ENCODE peak calls at places on chromosomes 1 and 21, in nine cellular contexts. D is H9; O is neural progenitor cell; J is IMR-90; W is transverse colon; M is CD8-positive, alpha-beta memory T cell; F is CD8-positive, alpha-beta T cell; U is hepatocyte; I is right lobe of liver. S is an unnamed sample.
A peak's percentile ranks its signal among the peaks of the same experiment; 100 is the strongest.

GRCh38 chr1:10796029-10796944 is at the start of gene CASZ1:
- DNase-seq in D (peak; percentile 89), O (peak; percentile 95), J (peak; percentile 86), W (peak; percentile 88), M (no peak), F (no peak), U (peak; percentile 93), I (peak; percentile 86), S (peak; percentile 78)

GRCh38 chr1:227758366-227758765 is 23.1 kb downstream of the SNAP47 start:
- DNase-seq in D (no peak), O (no peak), J (no peak), W (no peak), M (no peak), F (no peak), U (peak; percentile 45), I (no peak), S (no peak)

GRCh38 chr1:102191723-102192122 is 195.0 kb upstream of the OLFM3 start:
- DNase-seq in D (peak; percentile 40), O (peak; percentile 85), J (no peak), W (peak; percentile 21), M (no peak), F (no peak), U (peak; percentile 75), I (no peak), S (no peak)

GRCh38 chr1:78145105-78145580 is 99.4 kb downstream of the GIPC2 start:
- DNase-seq in D (peak; percentile 47), O (peak; percentile 79), J (peak; percentile 82), W (peak; percentile 56), M (no peak), F (peak; percentile 7), U (peak; percentile 80), I (peak; percentile 64), S (peak; percentile 37)

GRCh38 chr1:154199563-154199879 is 6.6 kb downstream of the CFAP141 start:
- DNase-seq in D (no peak), O (no peak), J (peak; percentile 29), W (no peak), M (no peak), F (no peak), U (peak; percentile 41), I (no peak), S (no peak)

GRCh38 chr1:56068210-56068609 is 511.2 kb downstream of the PLPP3 start:
- DNase-seq in D (no peak), O (no peak), J (no peak), W (no peak), M (no peak), F (no peak), U (no peak), I (no peak), S (no peak)

GRCh38 chr21:43361127-43361492 is 65.8 kb downstream of the SIK1 start:
- DNase-seq in D (no peak), O (no peak), J (peak; percentile 63), W (peak; percentile 52), M (no peak), F (no peak), U (peak; percentile 46), I (no peak), S (peak; percentile 73)

GRCh38 chr1:204107892-204108291 is 35.0 kb downstream of the SOX13 start:
- DNase-seq in D (no peak), O (no peak), J (no peak), W (no peak), M (no peak), F (no peak), U (no peak), I (no peak), S (no peak)

GRCh38 chr1:11068556-11069232 is 8.9 kb upstream of the SRM start:
- DNase-seq in D (no peak), O (no peak), J (no peak), W (no peak), M (no peak), F (no peak), U (no peak), I (peak; percentile 16), S (no peak)

GRCh38 chr21:32248616-32249550 is 30.0 kb downstream of the MIS18A start:
- DNase-seq in D (no peak), O (peak; percentile 62), J (peak; percentile 4), W (no peak), M (no peak), F (no peak), U (no peak), I (no peak), S (no peak)

GRCh38 chr1:58883037-58883887 is 99.4 kb upstream of the JUN start:
- DNase-seq in D (no peak), O (no peak), J (peak; percentile 97), W (peak; percentile 72), M (no peak), F (no peak), U (no peak), I (peak; percentile 83), S (peak; percentile 81)

GRCh38 chr1:174398246-174398645 is 49.5 kb upstream of the GPR52 start:
- DNase-seq in D (no peak), O (no peak), J (peak; percentile 96), W (no peak), M (no peak), F (no peak), U (no peak), I (no peak), S (no peak)

GRCh38 chr1:46622341-46622740 is 5.7 kb upstream of the MOB3C start:
- DNase-seq in D (peak; percentile 56), O (no peak), J (peak; percentile 28), W (peak; percentile 60), M (no peak), F (no peak), U (no peak), I (peak; percentile 57), S (no peak)

GRCh38 chr21:31727181-31727580 is 4.7 kb downstream of the SCAF4 start:
- DNase-seq in D (no peak), O (no peak), J (no peak), W (no peak), M (no peak), F (no peak), U (no peak), I (no peak), S (no peak)

GRCh38 chr1:93905734-93906133 is 3.5 kb downstream of the GCLM start:
- DNase-seq in D (no peak), O (no peak), J (peak; percentile 62), W (no peak), M (no peak), F (no peak), U (no peak), I (no peak), S (no peak)

GRCh38 chr1:177945943-177946650 is 23.8 kb downstream of the SEC16B start:
- DNase-seq in D (peak; percentile 84), O (peak; percentile 82), J (peak; percentile 65), W (peak; percentile 41), M (no peak), F (no peak), U (peak; percentile 76), I (no peak), S (no peak)

GRCh38 chr1:88650676-88651418 is 33.2 kb upstream of the PKN2 start:
- DNase-seq in D (no peak), O (peak; percentile 7), J (peak; percentile 23), W (no peak), M (no peak), F (no peak), U (peak; percentile 21), I (no peak), S (no peak)

GRCh38 chr1:35505911-35506798 is 51.0 kb downstream of the KIAA0319L start:
- DNase-seq in D (no peak), O (no peak), J (peak; percentile 59), W (peak; percentile 14), M (peak; percentile 29), F (no peak), U (no peak), I (no peak), S (no peak)

GRCh38 chr1:2528966-2529750 is 905 bp downstream of the HES5 start:
- DNase-seq in D (peak; percentile 73), O (peak; percentile 76), J (no peak), W (peak; percentile 60), M (no peak), F (peak; percentile 42), U (peak; percentile 64), I (peak; percentile 70), S (no peak)

GRCh38 chr1:180269848-180270766 is 40.0 kb downstream of the LHX4 start:
- DNase-seq in D (peak; percentile 67), O (peak; percentile 39), J (no peak), W (peak; percentile 80), M (no peak), F (no peak), U (peak; percentile 71), I (peak; percentile 46), S (no peak)

DNA sequence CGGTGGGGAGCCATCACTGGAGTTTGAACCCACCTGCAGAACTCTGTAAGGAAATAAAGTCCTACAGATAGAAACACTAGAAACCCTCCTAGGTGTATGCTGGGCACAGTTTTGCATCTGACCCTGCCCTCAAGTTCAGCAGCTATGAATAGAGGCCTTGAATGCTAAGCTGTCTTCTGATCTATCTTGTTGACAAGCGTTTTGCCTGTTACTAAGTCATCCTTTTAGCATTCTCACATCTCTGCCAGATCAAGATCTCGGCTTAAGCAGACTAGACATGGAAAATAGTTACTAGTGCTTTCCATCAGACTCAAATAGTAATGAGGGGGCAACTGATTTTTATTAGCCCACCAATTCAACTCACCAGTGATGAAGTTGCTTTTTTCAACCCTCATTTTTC is 10.6 kb downstream of the TBX15 start:
- DNase-seq in D (no peak), O (no peak), J (no peak), W (no peak), M (no peak), F (no peak), U (no peak), I (no peak), S (no peak)
- H3K27me3 ChIP-seq in D (peaks cover 57% of the 10 kb centered on the region), O (peaks cover 87% of the 10 kb centered on the region), J (peaks cover 59% of the 10 kb centered on the region), W (peaks cover 93% of the 10 kb centered on the region), M (peaks cover 20% of the 10 kb centered on the region), F (peaks cover 7% of the 10 kb centered on the region), U (peaks cover 89% of the 10 kb centered on the region), I (peaks cover 4% of the 10 kb centered on the region), S (peaks cover 87% of the 10 kb centered on the region)

DNA sequence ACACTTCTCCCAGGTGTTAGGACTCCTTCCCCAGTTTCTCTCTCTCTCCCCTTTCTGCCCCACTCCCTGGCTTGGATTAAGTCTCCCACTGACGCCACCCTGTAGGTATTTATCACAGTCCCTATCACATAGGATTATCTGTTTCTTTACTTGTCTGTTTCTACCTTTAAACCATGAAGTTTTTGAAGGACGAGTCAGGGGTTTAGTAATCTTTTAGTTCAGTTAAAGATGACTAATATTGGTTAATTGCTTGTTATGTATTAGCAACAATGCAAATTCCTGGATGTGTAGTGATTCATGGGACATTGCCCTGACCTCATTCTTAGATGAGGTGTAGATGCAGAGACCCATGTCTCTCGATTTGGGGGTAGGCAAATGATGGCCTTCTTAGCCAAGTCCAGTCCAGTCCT is 6.4 kb downstream of the LAMC1 start:
- DNase-seq in D (no peak), O (no peak), J (peak; percentile 77), W (no peak), M (no peak), F (no peak), U (peak; percentile 43), I (no peak), S (no peak)
- H3K4me1 ChIP-seq in D (peaks cover 7% of the 10 kb centered on the region), O (peaks cover 36% of the 10 kb centered on the region), J (peaks cover 17% of the 10 kb centered on the region), W (peaks cover 5% of the 10 kb centered on the region), M (peaks cover 12% of the 10 kb centered on the region), F (peaks cover 12% of the 10 kb centered on the region), U (peaks cover 58% of the 10 kb centered on the region), I (peaks cover under 1% of the 10 kb centered on the region), S (no peaks in the 10 kb centered on the region)

GRCh38 chr1:50418600-50419109 is 4.6 kb downstream of the DMRTA2 start:
- DNase-seq in D (peak; percentile 50), O (peak; percentile 77), J (no peak), W (no peak), M (no peak), F (no peak), U (no peak), I (no peak), S (no peak)
- H3K27me3 ChIP-seq in D (peaks cover 98% of the 10 kb centered on the region), O (peaks cover 100% of the 10 kb centered on the region), J (peaks cover 98% of the 10 kb centered on the region), W (peaks cover 100% of the 10 kb centered on the region), M (peaks cover 17% of the 10 kb centered on the region), F (peaks cover 5% of the 10 kb centered on the region), U (peaks cover 98% of the 10 kb centered on the region), I (peaks cover 22% of the 10 kb centered on the region), S (peaks cover 100% of the 10 kb centered on the region)

GRCh38 chr21:15751561-15751960 is 21.8 kb downstream of the USP25 start:
- DNase-seq in D (no peak), O (no peak), J (no peak), W (no peak), M (no peak), F (no peak), U (no peak), I (no peak), S (no peak)
- H3K4me1 ChIP-seq in D (peaks cover 6% of the 10 kb centered on the region), O (peaks cover 22% of the 10 kb centered on the region), J (peaks cover 7% of the 10 kb centered on the region), W (peaks cover 31% of the 10 kb centered on the region), M (peaks cover 55% of the 10 kb centered on the region), F (peaks cover 61% of the 10 kb centered on the region), U (peaks cover 17% of the 10 kb centered on the region), I (peaks cover 26% of the 10 kb centered on the region), S (peaks cover 19% of the 10 kb centered on the region)

S was measured in left lung.